ENCODE peak calls at places on chromosomes 13 and 19, in seven cellular contexts. A is IMR-90, I is neural progenitor cell, R is NT2/D1, L is pancreas, O is heart left ventricle, E is mammary epithelial cell. N is an unnamed sample.

GRCh38 chr19:38684862-38685665 is 37.6 kb downstream of the ACTN4 start:
- DNase-seq in A (no peak), I (peak; percentile 21), R (no peak), L (no peak), O (no peak), E (no peak), N (no peak)

GRCh38 chr13:55190996-55191395 is 1949.7 kb upstream of the PRR20A start:
- DNase-seq in A (no peak), I (no peak), R (no peak), L (no peak), O (no peak), E (no peak), N (no peak)

GRCh38 chr19:17937371-17937900 is 4.6 kb downstream of the CCDC124 start:
- DNase-seq in A (no peak), I (no peak), R (no peak), L (no peak), O (no peak), E (no peak), N (no peak)

GRCh38 chr13:47215741-47216140 is 318.9 kb upstream of the HTR2A start:
- DNase-seq in A (peak; percentile 87), I (no peak), R (no peak), L (no peak), O (no peak), E (peak; percentile 82), N (peak; percentile 86)

GRCh38 chr13:20303636-20304035 is 71.5 kb upstream of the GJB6 start:
- DNase-seq in A (no peak), I (no peak), R (no peak), L (no peak), O (no peak), E (peak; percentile 69), N (peak; percentile 15)

GRCh38 chr19:46529622-46530451 is 34.2 kb upstream of the PNMA8B start:
- DNase-seq in A (peak; percentile 54), I (peak; percentile 70), R (no peak), L (peak; percentile 72), O (peak; percentile 61), E (peak; percentile 69), N (peak; percentile 69)

GRCh38 chr13:41029629-41030028 is 10.5 kb upstream of the ELF1 start:
- DNase-seq in A (no peak), I (peak; percentile 25), R (no peak), L (no peak), O (no peak), E (no peak), N (peak; percentile 10)

GRCh38 chr13:29465741-29466293 is 129.7 kb downstream of the SLC7A1 start:
- DNase-seq in A (peak; percentile 62), I (no peak), R (no peak), L (peak; percentile 22), O (peak; percentile 40), E (peak; percentile 80), N (peak; percentile 28)

GRCh38 chr19:10430505-10431253 is 10.3 kb downstream of the PDE4A start:
- DNase-seq in A (peak; percentile 37), I (peak; percentile 44), R (no peak), L (peak; percentile 56), O (peak; percentile 80), E (no peak), N (peak; percentile 30)

GRCh38 chr13:97239306-97239705 is 17.2 kb downstream of the MBNL2 start:
- DNase-seq in A (no peak), I (no peak), R (no peak), L (no peak), O (no peak), E (no peak), N (no peak)

GRCh38 chr13:97241761-97242160 is 19.6 kb downstream of the MBNL2 start:
- DNase-seq in A (no peak), I (no peak), R (no peak), L (no peak), O (no peak), E (no peak), N (no peak)

GRCh38 chr13:97238883-97239282 is 16.8 kb downstream of the MBNL2 start:
- DNase-seq in A (no peak), I (no peak), R (no peak), L (no peak), O (no peak), E (no peak), N (no peak)

GRCh38 chr13:97240789-97241734 is 18.9 kb downstream of the MBNL2 start:
- DNase-seq in A (no peak), I (no peak), R (no peak), L (no peak), O (no peak), E (no peak), N (no peak)

DNA sequence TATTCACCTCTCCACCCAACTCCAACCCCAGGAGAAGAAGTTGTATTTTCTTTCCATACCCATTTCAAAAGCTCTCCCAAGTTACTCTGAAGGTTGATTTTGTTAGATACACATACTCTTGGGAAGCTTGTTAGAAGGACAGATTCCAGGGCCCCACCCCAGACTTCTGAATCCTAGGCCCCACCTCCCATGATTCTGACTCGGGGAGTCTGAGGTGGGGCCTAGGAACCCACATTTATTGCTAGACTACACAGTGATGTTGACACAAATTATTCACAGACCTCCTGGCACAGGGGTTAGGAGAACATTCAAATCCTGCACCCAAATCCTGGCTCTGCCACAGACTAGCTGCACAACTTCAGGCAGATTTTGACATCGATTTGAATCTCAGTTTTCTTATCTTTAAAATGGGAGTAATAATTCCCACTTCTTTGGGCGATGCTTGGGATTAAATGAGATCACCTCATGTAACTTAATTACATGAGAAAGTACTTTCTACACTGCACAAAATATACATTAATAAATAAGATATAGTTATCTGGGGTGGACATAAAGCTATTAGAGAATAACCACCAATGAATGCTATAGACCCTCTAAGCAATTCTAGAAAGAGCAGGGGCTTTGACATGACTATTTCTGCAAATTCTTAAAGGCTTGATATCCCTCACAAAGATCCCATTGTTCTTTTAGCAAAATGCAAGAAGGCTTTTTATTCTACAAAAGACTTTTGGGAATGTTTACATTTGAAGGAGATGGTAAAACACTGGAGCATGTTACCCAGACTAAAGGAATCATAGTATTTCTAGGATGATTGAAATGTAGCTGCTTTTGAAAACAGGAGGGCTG is 18.0 kb downstream of the MBNL2 start:
- DNase-seq in A (no peak), I (no peak), R (no peak), L (no peak), O (no peak), E (no peak), N (no peak)
- H3K4me1 ChIP-seq in A (peaks cover 33% of the 10 kb centered on the region), I (no peaks in the 10 kb centered on the region), R (no peaks in the 10 kb centered on the region), L (peaks cover 75% of the 10 kb centered on the region), O (peaks cover 98% of the 10 kb centered on the region), E (peaks cover 21% of the 10 kb centered on the region), N (no peaks in the 10 kb centered on the region)

DNA sequence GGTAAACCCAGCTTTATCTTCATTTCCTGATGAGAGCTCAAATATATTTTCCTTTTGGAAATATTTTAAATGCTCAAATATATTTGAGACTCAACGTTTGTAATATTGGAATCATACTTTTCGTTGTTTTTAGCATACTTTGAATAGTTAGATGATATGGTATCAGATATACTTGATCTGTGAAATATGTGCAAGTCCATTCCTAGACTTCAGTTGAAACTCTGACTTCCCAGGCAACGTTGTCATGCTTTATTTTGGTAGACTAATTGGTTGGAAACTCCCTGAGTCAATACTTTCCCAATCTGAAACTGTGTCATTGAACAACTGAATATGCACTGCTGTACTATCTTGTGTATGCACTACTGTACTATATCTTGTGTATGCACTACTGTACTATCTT is 378.5 kb downstream of the MYO16 start:
- DNase-seq in A (peak; percentile 29), I (no peak), R (no peak), L (no peak), O (no peak), E (peak; percentile 18), N (no peak)
- H3K4me1 ChIP-seq in A (peaks cover 3% of the 10 kb centered on the region), I (peaks cover 16% of the 10 kb centered on the region), R (no peaks in the 10 kb centered on the region), L (no peaks in the 10 kb centered on the region), O (no peaks in the 10 kb centered on the region), E (no peaks in the 10 kb centered on the region), N (no peaks in the 10 kb centered on the region)

GRCh38 chr13:110354715-110355473 is 47.8 kb downstream of the COL4A2 start:
- DNase-seq in A (no peak), I (no peak), R (no peak), L (no peak), O (no peak), E (no peak), N (no peak)

GRCh38 chr13:110353339-110353977 is 46.4 kb downstream of the COL4A2 start:
- DNase-seq in A (no peak), I (no peak), R (no peak), L (no peak), O (no peak), E (no peak), N (no peak)

GRCh38 chr13:110354209-110354627 is 47.1 kb downstream of the COL4A2 start:
- DNase-seq in A (peak; percentile 68), I (no peak), R (no peak), L (no peak), O (no peak), E (no peak), N (peak; percentile 17)

GRCh38 chr13:110358381-110358780 is 51.3 kb downstream of the COL4A2 start:
- DNase-seq in A (no peak), I (no peak), R (no peak), L (no peak), O (no peak), E (no peak), N (no peak)

DNA sequence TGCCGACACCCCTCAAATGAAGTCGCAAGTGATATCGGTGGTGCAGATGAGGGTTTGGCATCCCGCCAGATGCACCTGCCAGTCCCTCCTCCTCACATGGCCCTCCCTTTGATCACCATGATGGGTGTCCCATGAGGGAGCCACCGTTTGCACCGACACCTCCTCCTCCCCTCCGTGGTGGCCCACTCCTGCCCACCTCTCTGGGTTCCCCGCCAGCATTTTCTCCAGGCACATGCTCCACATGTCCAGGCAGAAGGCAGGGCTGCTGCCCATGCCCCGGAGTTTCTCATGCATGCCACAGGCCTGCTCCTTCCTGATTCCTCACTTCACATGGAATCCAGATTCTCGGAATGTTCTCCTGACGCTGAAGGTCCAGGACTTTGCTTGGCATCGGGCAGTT is 49.3 kb downstream of the COL4A2 start:
- DNase-seq in A (no peak), I (no peak), R (no peak), L (no peak), O (no peak), E (no peak), N (no peak)
- H3K4me1 ChIP-seq in A (peaks cover 15% of the 10 kb centered on the region), I (peaks cover 8% of the 10 kb centered on the region), R (no peaks in the 10 kb centered on the region), L (no peaks in the 10 kb centered on the region), O (peaks cover 31% of the 10 kb centered on the region), E (peaks cover 10% of the 10 kb centered on the region), N (peaks cover 17% of the 10 kb centered on the region)

GRCh38 chr13:56888455-56888854 is 252.3 kb upstream of the PRR20A start:
- DNase-seq in A (no peak), I (no peak), R (no peak), L (no peak), O (no peak), E (no peak), N (no peak)
- H3K4me1 ChIP-seq in A (no peaks in the 10 kb centered on the region), I (no peaks in the 10 kb centered on the region), R (no peaks in the 10 kb centered on the region), L (no peaks in the 10 kb centered on the region), O (no peaks in the 10 kb centered on the region), E (no peaks in the 10 kb centered on the region), N (no peaks in the 10 kb centered on the region)